ENCODE peak calls at places on chromosomes 11 and 22, in nine cellular contexts. H is spleen; T is CD4-positive, CD25-positive, alpha-beta regulatory T cell; L is transverse colon; S is uterus; J is prostate gland; A is suprapubic skin; N is GM23338; D is kidney. B is an unnamed sample.

GRCh38 chr11:119148855-119149370 is at the start of gene ABCG4:
- DNase-seq in H (no peak), T (no peak), L (no peak), S (no peak), J (no peak), A (no peak), N (peak), D (peak), B (no peak)

GRCh38 chr22:20237480-20238440 is 30.4 kb downstream of the RTN4R start:
- DNase-seq in H (peak), T (peak), L (no peak), S (no peak), J (no peak), A (no peak), N (no peak), D (no peak), B (no peak)

GRCh38 chr22:35986085-35986484 is 42.5 kb downstream of the RBFOX2 start:
- DNase-seq in H (no peak), T (no peak), L (no peak), S (no peak), J (no peak), A (no peak), N (no peak), D (no peak), B (no peak)

GRCh38 chr11:99584822-99585221 is 564.1 kb downstream of the CNTN5 start:
- DNase-seq in H (no peak), T (no peak), L (no peak), S (no peak), J (no peak), A (no peak), N (no peak), D (no peak), B (no peak)

GRCh38 chr22:39206491-39206890 is 38.3 kb downstream of the PDGFB start:
- DNase-seq in H (peak), T (no peak), L (no peak), S (peak), J (no peak), A (peak), N (no peak), D (peak), B (no peak)

GRCh38 chr11:112058103-112058502 is 15.7 kb downstream of the PIH1D2 start:
- DNase-seq in H (no peak), T (no peak), L (no peak), S (no peak), J (no peak), A (no peak), N (no peak), D (no peak), B (no peak)

GRCh38 chr11:71928739-71929443 is at the start of gene RNF121:
- DNase-seq in H (peak), T (peak), L (peak), S (peak), J (peak), A (peak), N (peak), D (peak), B (peak)

GRCh38 chr11:45798793-45799441 is 6.0 kb upstream of the SLC35C1 start:
- DNase-seq in H (peak), T (no peak), L (no peak), S (no peak), J (peak), A (no peak), N (no peak), D (no peak), B (peak)

GRCh38 chr22:24450600-24450999 is 23.2 kb downstream of the ADORA2A start:
- DNase-seq in H (no peak), T (no peak), L (no peak), S (no peak), J (no peak), A (peak), N (no peak), D (no peak), B (no peak)

GRCh38 chr11:77884186-77884828 is 63.4 kb downstream of the AAMDC start:
- DNase-seq in H (no peak), T (no peak), L (no peak), S (no peak), J (no peak), A (no peak), N (no peak), D (no peak), B (no peak)

GRCh38 chr22:29201722-29202230 is 3.9 kb upstream of the EMID1 start:
- DNase-seq in H (no peak), T (no peak), L (no peak), S (no peak), J (no peak), A (no peak), N (no peak), D (peak), B (no peak)

GRCh38 chr11:71999360-71999759 is 651 bp downstream of the IL18BP start:
- DNase-seq in H (no peak), T (no peak), L (no peak), S (peak), J (no peak), A (no peak), N (no peak), D (peak), B (no peak)

GRCh38 chr11:10858505-10859360 is 880 bp upstream of the ZBED5 start:
- DNase-seq in H (peak), T (peak), L (peak), S (peak), J (peak), A (no peak), N (peak), D (peak), B (peak)

GRCh38 chr11:3626250-3626960 is 15.4 kb downstream of the ART5 start:
- DNase-seq in H (peak), T (no peak), L (peak), S (no peak), J (no peak), A (peak), N (peak), D (no peak), B (peak)

GRCh38 chr11:35214792-35215193 is 75.8 kb downstream of the CD44 start:
- DNase-seq in H (no peak), T (no peak), L (no peak), S (no peak), J (no peak), A (no peak), N (peak), D (no peak), B (no peak)

GRCh38 chr22:42419328-42419881 is 12.8 kb downstream of the NFAM1 start:
- DNase-seq in H (no peak), T (no peak), L (no peak), S (no peak), J (no peak), A (no peak), N (no peak), D (peak), B (no peak)

GRCh38 chr22:42074153-42074750 is at the start of gene PHETA2:
- DNase-seq in H (peak), T (peak), L (peak), S (peak), J (no peak), A (peak), N (peak), D (peak), B (no peak)

GRCh38 chr11:27386176-27386575 is 23.2 kb upstream of the CCDC34 start:
- DNase-seq in H (no peak), T (no peak), L (no peak), S (no peak), J (no peak), A (no peak), N (no peak), D (no peak), B (no peak)

GRCh38 chr11:36492724-36493304 is 17.3 kb downstream of the TRAF6 start:
- DNase-seq in H (no peak), T (peak), L (no peak), S (peak), J (no peak), A (no peak), N (peak), D (no peak), B (no peak)

GRCh38 chr11:69241075-69241740 is 52.7 kb upstream of the MYEOV start:
- DNase-seq in H (no peak), T (no peak), L (no peak), S (no peak), J (no peak), A (no peak), N (peak), D (peak), B (no peak)

GRCh38 chr22:40199223-40199622 is 21.5 kb downstream of the TNRC6B start:
- DNase-seq in H (no peak), T (no peak), L (no peak), S (no peak), J (no peak), A (peak), N (no peak), D (no peak), B (no peak)

GRCh38 chr22:29302402-29302680 is 4.1 kb upstream of the GAS2L1 start:
- DNase-seq in H (no peak), T (no peak), L (no peak), S (no peak), J (no peak), A (no peak), N (no peak), D (no peak), B (no peak)

GRCh38 chr11:12657981-12658380 is 16.2 kb upstream of the TEAD1 start:
- DNase-seq in H (no peak), T (no peak), L (no peak), S (no peak), J (no peak), A (no peak), N (no peak), D (no peak), B (no peak)

GRCh38 chr11:75523811-75524401 is 1.8 kb downstream of the GDPD5 start:
- DNase-seq in H (no peak), T (no peak), L (no peak), S (no peak), J (no peak), A (no peak), N (no peak), D (no peak), B (no peak)

GRCh38 chr11:18775492-18776292 is 15.9 kb downstream of the PTPN5 start:
- DNase-seq in H (no peak), T (peak), L (peak), S (no peak), J (peak), A (no peak), N (peak), D (peak), B (peak)

GRCh38 chr11:63768232-63769043 is at the start of gene ZFTA:
- DNase-seq in H (peak), T (peak), L (peak), S (peak), J (peak), A (peak), N (peak), D (peak), B (no peak)

GRCh38 chr11:118621071-118621815 is 13.8 kb downstream of the PHLDB1 start:
- DNase-seq in H (peak), T (no peak), L (peak), S (peak), J (peak), A (peak), N (peak), D (peak), B (peak)

GRCh38 chr11:107741044-107741823 is 29.4 kb upstream of the SLN start:
- DNase-seq in H (peak), T (peak), L (peak), S (no peak), J (peak), A (no peak), N (peak), D (no peak), B (peak)

GRCh38 chr11:40186401-40187091 is 1272.9 kb downstream of the LRRC4C start:
- DNase-seq in H (no peak), T (no peak), L (no peak), S (no peak), J (no peak), A (no peak), N (no peak), D (no peak), B (no peak)

GRCh38 chr22:46581580-46582244 is 38.5 kb upstream of the GRAMD4 start:
- DNase-seq in H (peak), T (no peak), L (peak), S (peak), J (no peak), A (peak), N (no peak), D (peak), B (no peak)

GRCh38 chr22:38465673-38466490 is 2.0 kb upstream of the KDELR3 start:
- DNase-seq in H (peak), T (no peak), L (peak), S (no peak), J (no peak), A (peak), N (no peak), D (peak), B (no peak)

GRCh38 chr22:42174062-42174461 is 43.5 kb upstream of the CYP2D6 start:
- DNase-seq in H (no peak), T (no peak), L (no peak), S (no peak), J (no peak), A (no peak), N (no peak), D (no peak), B (no peak)

GRCh38 chr11:57255618-57256017 is 18.6 kb upstream of the APLNR start:
- DNase-seq in H (no peak), T (no peak), L (no peak), S (no peak), J (no peak), A (no peak), N (no peak), D (no peak), B (no peak)

GRCh38 chr22:23777776-23778575 is 5.3 kb downstream of the MMP11 start:
- DNase-seq in H (no peak), T (no peak), L (no peak), S (peak), J (no peak), A (no peak), N (no peak), D (no peak), B (no peak)

GRCh38 chr11:66847461-66848232 is 4.4 kb downstream of the RCE1 start:
- DNase-seq in H (peak), T (no peak), L (no peak), S (peak), J (no peak), A (peak), N (no peak), D (peak), B (no peak)

GRCh38 chr11:73297231-73297590 is 10.9 kb upstream of the ARHGEF17 start:
- DNase-seq in H (peak), T (no peak), L (no peak), S (no peak), J (no peak), A (no peak), N (peak), D (peak), B (no peak)

DNA sequence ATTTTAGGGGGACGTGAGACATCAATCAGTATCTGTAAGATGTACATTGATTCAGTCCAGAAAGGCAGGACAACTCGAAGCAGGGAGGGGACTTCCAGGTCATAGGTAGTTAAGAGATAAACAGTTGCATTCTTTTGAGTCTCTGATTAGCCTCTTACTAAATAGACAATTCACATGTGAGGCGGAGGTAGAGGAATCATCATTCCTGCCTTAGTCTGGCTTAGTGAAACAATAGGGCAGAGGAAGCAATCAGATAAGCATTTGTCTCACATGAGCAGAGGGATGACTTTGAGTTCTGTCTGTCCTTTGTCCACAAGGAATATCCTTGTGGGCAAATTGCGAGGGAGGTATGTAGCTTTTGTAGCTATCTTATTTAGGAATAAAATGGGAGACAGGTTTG is 248.3 kb downstream of the DDX10 start:
- DNase-seq in H (no peak), T (no peak), L (no peak), S (no peak), J (no peak), A (no peak), N (no peak), D (no peak), B (no peak)
- H3K4me3 ChIP-seq in H (no peak), T (no peak), L (no peak), S (no peak), J (no peak), A (no peak), N (no peak), D (no peak), B (no peak)

DNA sequence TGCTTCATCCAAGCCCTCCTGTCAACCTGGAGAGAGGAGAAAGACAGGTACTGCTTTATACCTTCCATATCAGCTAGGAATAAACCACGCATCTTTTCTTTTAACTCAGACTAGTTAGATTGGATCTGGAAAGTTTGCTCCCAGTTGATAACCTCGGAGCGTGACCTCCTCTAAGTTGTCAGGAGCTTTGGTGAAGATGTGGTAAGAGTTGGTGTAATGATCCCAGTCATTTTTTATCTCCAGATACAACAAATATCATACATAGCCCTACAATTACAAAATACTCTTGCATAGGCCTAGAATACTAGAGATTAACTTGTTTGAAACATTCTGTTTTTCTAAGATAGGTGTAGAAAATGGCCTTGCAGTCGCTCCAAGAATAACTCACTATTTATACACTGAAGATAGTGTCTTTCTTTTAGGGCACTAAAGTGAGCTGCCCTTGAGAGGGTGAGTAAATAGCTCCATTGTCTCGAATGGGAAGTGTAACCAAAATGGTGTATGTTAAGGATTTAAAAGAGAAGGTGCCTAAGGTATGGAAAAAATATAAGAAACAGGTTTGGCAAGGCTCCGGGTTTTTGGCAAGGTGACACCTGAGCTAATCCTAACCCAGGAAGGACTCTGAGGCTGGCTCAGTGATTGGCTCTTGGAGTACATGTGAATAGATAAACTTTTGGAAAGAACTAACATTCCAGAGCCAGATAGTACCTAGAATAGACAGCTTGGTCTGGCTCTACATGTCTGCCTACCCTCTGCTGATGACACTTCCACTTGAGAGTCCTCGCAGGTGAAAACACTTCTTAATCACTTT is 59.4 kb downstream of the GLYATL1 start:
- DNase-seq in H (no peak), T (no peak), L (no peak), S (no peak), J (no peak), A (no peak), N (no peak), D (no peak), B (no peak)
- H3K27ac ChIP-seq in H (no peak), T (no peak), L (no peak), S (no peak), J (no peak), A (no peak), N (no peak), D (no peak), B (no peak)

DNA sequence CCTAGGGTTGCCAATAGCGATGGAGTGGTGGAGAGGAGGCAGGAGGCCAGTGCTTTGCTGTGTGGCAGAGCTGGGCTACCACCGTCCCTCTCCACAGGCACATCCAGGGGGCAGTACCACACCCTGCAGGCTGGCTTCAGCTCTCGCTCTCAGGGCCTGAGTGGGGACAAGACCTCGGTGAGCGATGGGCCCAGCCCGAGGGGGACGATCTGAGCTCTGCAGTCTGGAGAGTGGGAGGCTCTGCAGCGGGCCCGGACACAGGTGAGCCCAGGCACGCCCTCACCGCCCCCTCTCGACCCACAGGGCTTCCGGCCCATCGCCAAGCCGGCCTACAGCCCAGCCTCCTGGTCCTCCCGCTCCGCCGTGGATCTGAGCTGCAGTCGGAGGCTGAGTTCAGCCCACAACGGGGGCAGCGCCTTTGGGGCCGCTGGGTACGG is 2.5 kb downstream of the PKP3 start:
- DNase-seq in H (peak), T (no peak), L (no peak), S (no peak), J (no peak), A (no peak), N (peak), D (no peak), B (no peak)
- H3K4me3 ChIP-seq in H (peak), T (no peak), L (no peak), S (peak), J (no peak), A (peak), N (no peak), D (no peak), B (peak)

GRCh38 chr22:31953251-31953650 is 8.9 kb downstream of the YWHAH start:
- DNase-seq in H (no peak), T (no peak), L (no peak), S (no peak), J (no peak), A (no peak), N (no peak), D (no peak), B (no peak)
- H3K27ac ChIP-seq in H (no peak), T (peak), L (peak), S (no peak), J (no peak), A (peak), N (peak), D (no peak), B (no peak)

GRCh38 chr11:43756575-43756974 is 76.0 kb downstream of the HSD17B12 start:
- DNase-seq in H (no peak), T (no peak), L (no peak), S (no peak), J (no peak), A (no peak), N (no peak), D (no peak), B (no peak)
- H3K4me3 ChIP-seq in H (no peak), T (no peak), L (no peak), S (no peak), J (no peak), A (no peak), N (no peak), D (no peak), B (no peak)